ENCODE peak calls at places on chromosomes 12 and 14, in seven cellular contexts. One of them, this sample, is unnamed.
A peak's percentile ranks its signal among the peaks of the same experiment; 100 is the strongest.

GRCh38 chr14:73878436-73878835 is 8.2 kb upstream of the ZNF410 start:
- DNase-seq in neuronal stem cell: no peak
- DNase-seq in H1: no peak
- DNase-seq in mesendoderm: no peak
- DNase-seq in IMR-90: peak; percentile 92
- DNase-seq in trophoblast cell: no peak
- DNase-seq in mesenchymal stem cell: peak; percentile 88
- DNase-seq in this sample: no peak

GRCh38 chr12:43453761-43454160 is 98.2 kb downstream of the ADAMTS20 start:
- DNase-seq in neuronal stem cell: no peak
- DNase-seq in H1: no peak
- DNase-seq in mesendoderm: no peak
- DNase-seq in IMR-90: no peak
- DNase-seq in trophoblast cell: no peak
- DNase-seq in mesenchymal stem cell: no peak
- DNase-seq in this sample: no peak

GRCh38 chr12:101793401-101793800 is 37.4 kb downstream of the GNPTAB start:
- DNase-seq in neuronal stem cell: no peak
- DNase-seq in H1: no peak
- DNase-seq in mesendoderm: no peak
- DNase-seq in IMR-90: peak; percentile 76
- DNase-seq in trophoblast cell: peak; percentile 15
- DNase-seq in mesenchymal stem cell: peak; percentile 63
- DNase-seq in this sample: no peak

GRCh38 chr14:54804720-54805060 is 97.9 kb downstream of the GCH1 start:
- DNase-seq in neuronal stem cell: no peak
- DNase-seq in H1: no peak
- DNase-seq in mesendoderm: no peak
- DNase-seq in IMR-90: no peak
- DNase-seq in trophoblast cell: no peak
- DNase-seq in mesenchymal stem cell: no peak
- DNase-seq in this sample: peak; percentile 62

GRCh38 chr12:11807453-11807852 is 158.0 kb downstream of the ETV6 start:
- DNase-seq in neuronal stem cell: no peak
- DNase-seq in H1: no peak
- DNase-seq in mesendoderm: no peak
- DNase-seq in IMR-90: no peak
- DNase-seq in trophoblast cell: no peak
- DNase-seq in mesenchymal stem cell: no peak
- DNase-seq in this sample: no peak

GRCh38 chr12:77010637-77011548 is 54.5 kb downstream of the E2F7 start:
- DNase-seq in neuronal stem cell: peak; percentile 62
- DNase-seq in H1: peak; percentile 34
- DNase-seq in mesendoderm: peak; percentile 70
- DNase-seq in IMR-90: peak; percentile 89
- DNase-seq in trophoblast cell: peak; percentile 76
- DNase-seq in mesenchymal stem cell: peak; percentile 87
- DNase-seq in this sample: peak; percentile 80

GRCh38 chr12:112944028-112944690 is 5.9 kb downstream of the OAS3 start:
- DNase-seq in neuronal stem cell: no peak
- DNase-seq in H1: no peak
- DNase-seq in mesendoderm: peak; percentile 36
- DNase-seq in IMR-90: no peak
- DNase-seq in trophoblast cell: no peak
- DNase-seq in mesenchymal stem cell: no peak
- DNase-seq in this sample: no peak

GRCh38 chr12:114163766-114164165 is 197.6 kb upstream of the RBM19 start:
- DNase-seq in neuronal stem cell: no peak
- DNase-seq in H1: no peak
- DNase-seq in mesendoderm: peak; percentile 25
- DNase-seq in IMR-90: peak; percentile 93
- DNase-seq in trophoblast cell: no peak
- DNase-seq in mesenchymal stem cell: no peak
- DNase-seq in this sample: no peak

GRCh38 chr12:124024263-124024678 is 51.3 kb downstream of the ZNF664 start:
- DNase-seq in neuronal stem cell: no peak
- DNase-seq in H1: no peak
- DNase-seq in mesendoderm: no peak
- DNase-seq in IMR-90: no peak
- DNase-seq in trophoblast cell: no peak
- DNase-seq in mesenchymal stem cell: no peak
- DNase-seq in this sample: peak; percentile 15

GRCh38 chr14:96245710-96246534 is 10.1 kb upstream of the BDKRB1 start:
- DNase-seq in neuronal stem cell: no peak
- DNase-seq in H1: no peak
- DNase-seq in mesendoderm: no peak
- DNase-seq in IMR-90: peak; percentile 85
- DNase-seq in trophoblast cell: no peak
- DNase-seq in mesenchymal stem cell: peak; percentile 97
- DNase-seq in this sample: no peak

GRCh38 chr12:81668475-81668874 is 90.7 kb downstream of the PPFIA2 start:
- DNase-seq in neuronal stem cell: no peak
- DNase-seq in H1: no peak
- DNase-seq in mesendoderm: peak; percentile 66
- DNase-seq in IMR-90: peak; percentile 43
- DNase-seq in trophoblast cell: no peak
- DNase-seq in mesenchymal stem cell: peak; percentile 67
- DNase-seq in this sample: no peak

GRCh38 chr12:71948390-71948789 is 9.7 kb downstream of the TPH2 start:
- DNase-seq in neuronal stem cell: no peak
- DNase-seq in H1: no peak
- DNase-seq in mesendoderm: peak; percentile 36
- DNase-seq in IMR-90: no peak
- DNase-seq in trophoblast cell: no peak
- DNase-seq in mesenchymal stem cell: no peak
- DNase-seq in this sample: peak; percentile 67

GRCh38 chr14:20412422-20412821 is 879 bp downstream of the TEP1 start:
- DNase-seq in neuronal stem cell: no peak
- DNase-seq in H1: no peak
- DNase-seq in mesendoderm: no peak
- DNase-seq in IMR-90: no peak
- DNase-seq in trophoblast cell: no peak
- DNase-seq in mesenchymal stem cell: peak; percentile 57
- DNase-seq in this sample: no peak

GRCh38 chr12:124171231-124171985 is 123.5 kb upstream of the RFLNA start:
- DNase-seq in neuronal stem cell: no peak
- DNase-seq in H1: no peak
- DNase-seq in mesendoderm: no peak
- DNase-seq in IMR-90: no peak
- DNase-seq in trophoblast cell: no peak
- DNase-seq in mesenchymal stem cell: no peak
- DNase-seq in this sample: no peak

GRCh38 chr12:104643921-104644669 is 187.3 kb downstream of the CHST11 start:
- DNase-seq in neuronal stem cell: no peak
- DNase-seq in H1: no peak
- DNase-seq in mesendoderm: no peak
- DNase-seq in IMR-90: no peak
- DNase-seq in trophoblast cell: no peak
- DNase-seq in mesenchymal stem cell: no peak
- DNase-seq in this sample: no peak

GRCh38 chr12:125340791-125341190 is 275.6 kb downstream of the AACS start:
- DNase-seq in neuronal stem cell: no peak
- DNase-seq in H1: no peak
- DNase-seq in mesendoderm: peak; percentile 28
- DNase-seq in IMR-90: peak; percentile 52
- DNase-seq in trophoblast cell: no peak
- DNase-seq in mesenchymal stem cell: no peak
- DNase-seq in this sample: no peak

GRCh38 chr12:70091021-70091521 is 152.2 kb upstream of the CNOT2 start:
- DNase-seq in neuronal stem cell: no peak
- DNase-seq in H1: no peak
- DNase-seq in mesendoderm: peak; percentile 50
- DNase-seq in IMR-90: no peak
- DNase-seq in trophoblast cell: no peak
- DNase-seq in mesenchymal stem cell: no peak
- DNase-seq in this sample: no peak

GRCh38 chr12:132486168-132486567 is 3.8 kb upstream of the FBRSL1 start:
- DNase-seq in neuronal stem cell: no peak
- DNase-seq in H1: no peak
- DNase-seq in mesendoderm: no peak
- DNase-seq in IMR-90: no peak
- DNase-seq in trophoblast cell: no peak
- DNase-seq in mesenchymal stem cell: no peak
- DNase-seq in this sample: no peak

GRCh38 chr12:54463034-54463433 is 10.4 kb downstream of the GTSF1 start:
- DNase-seq in neuronal stem cell: no peak
- DNase-seq in H1: no peak
- DNase-seq in mesendoderm: no peak
- DNase-seq in IMR-90: peak; percentile 27
- DNase-seq in trophoblast cell: peak; percentile 67
- DNase-seq in mesenchymal stem cell: no peak
- DNase-seq in this sample: no peak

DNA sequence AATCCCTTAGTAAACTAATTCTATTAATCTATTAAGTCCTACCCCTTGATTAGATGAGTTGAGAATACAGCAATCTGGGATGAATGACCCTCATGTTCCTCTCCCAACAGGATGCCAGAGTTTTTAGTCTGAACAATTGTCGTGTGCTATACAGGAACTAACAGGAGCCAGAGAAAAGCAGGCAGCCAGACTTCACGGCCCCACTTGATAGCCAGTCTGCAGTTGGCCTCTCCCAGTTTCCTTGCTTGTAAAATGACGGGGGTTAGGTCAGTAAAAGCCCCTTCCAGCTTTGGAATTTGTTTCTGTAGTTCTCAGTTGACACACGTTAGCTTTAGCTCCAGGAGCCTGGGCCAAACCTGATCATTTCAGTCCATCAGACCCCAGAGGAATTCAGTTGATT is 266.8 kb upstream of the FKBP4 start:
- DNase-seq in neuronal stem cell: no peak
- DNase-seq in H1: no peak
- DNase-seq in mesendoderm: no peak
- DNase-seq in IMR-90: no peak
- DNase-seq in trophoblast cell: no peak
- DNase-seq in mesenchymal stem cell: no peak
- DNase-seq in this sample: no peak
- H3K18ac ChIP-seq in neuronal stem cell: no peak overlapping the region
- H3K18ac ChIP-seq in H1: no peak overlapping the region
- H3K18ac ChIP-seq in mesendoderm: no peak overlapping the region
- H3K18ac ChIP-seq in IMR-90: no peak overlapping the region
- H3K18ac ChIP-seq in trophoblast cell: no peak overlapping the region
- H3K18ac ChIP-seq in mesenchymal stem cell: no peak overlapping the region
- H3K18ac ChIP-seq in this sample: no peak overlapping the region

DNA sequence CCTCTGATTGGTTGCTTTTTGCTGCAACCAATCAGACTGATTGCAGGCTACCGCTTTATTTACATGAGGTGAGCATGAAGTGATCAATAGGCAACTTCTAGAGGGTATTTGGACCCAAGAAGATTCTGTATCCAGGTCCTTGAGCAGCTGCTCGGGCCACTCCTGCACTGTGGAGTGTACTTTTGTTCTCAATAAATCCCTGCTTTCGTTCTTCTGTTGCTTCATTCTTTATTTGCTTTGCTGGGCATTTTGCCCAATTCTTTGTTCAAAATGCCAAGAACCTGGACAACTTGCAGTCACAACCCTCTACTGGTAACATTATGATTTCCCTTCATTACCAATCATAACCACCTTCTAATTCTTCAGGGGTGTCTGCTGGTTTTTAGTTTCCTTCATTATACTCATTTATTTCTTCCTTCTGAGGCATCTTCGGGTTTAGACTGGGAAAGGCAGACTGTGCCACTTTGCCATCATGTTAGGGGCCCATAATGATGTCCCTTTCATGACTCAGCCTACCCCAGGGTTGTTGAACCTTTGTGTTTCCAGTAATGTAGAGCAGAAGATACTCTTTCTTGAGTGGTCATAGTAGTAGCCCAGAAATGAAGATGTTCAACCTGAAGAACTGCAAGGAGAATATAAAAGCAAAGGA is 43.4 kb upstream of the LIMA1 start:
- DNase-seq in neuronal stem cell: no peak
- DNase-seq in H1: no peak
- DNase-seq in mesendoderm: no peak
- DNase-seq in IMR-90: peak; percentile 72
- DNase-seq in trophoblast cell: no peak
- DNase-seq in mesenchymal stem cell: no peak
- DNase-seq in this sample: no peak
- H3K18ac ChIP-seq in neuronal stem cell: no peak overlapping the region
- H3K18ac ChIP-seq in H1: no peak overlapping the region
- H3K18ac ChIP-seq in mesendoderm: no peak overlapping the region
- H3K18ac ChIP-seq in IMR-90: peak overlapping the region; percentile 12
- H3K18ac ChIP-seq in trophoblast cell: no peak overlapping the region
- H3K18ac ChIP-seq in mesenchymal stem cell: no peak overlapping the region
- H3K18ac ChIP-seq in this sample: no peak overlapping the region

GRCh38 chr14:36454599-36455240 is 65.3 kb downstream of the NKX2-1 start:
- DNase-seq in neuronal stem cell: peak; percentile 17
- DNase-seq in H1: no peak
- DNase-seq in mesendoderm: no peak
- DNase-seq in IMR-90: no peak
- DNase-seq in trophoblast cell: no peak
- DNase-seq in mesenchymal stem cell: no peak
- DNase-seq in this sample: no peak

GRCh38 chr14:36450550-36450949 is 69.5 kb downstream of the NKX2-1 start:
- DNase-seq in neuronal stem cell: no peak
- DNase-seq in H1: no peak
- DNase-seq in mesendoderm: peak; percentile 67
- DNase-seq in IMR-90: no peak
- DNase-seq in trophoblast cell: no peak
- DNase-seq in mesenchymal stem cell: no peak
- DNase-seq in this sample: no peak

GRCh38 chr14:36452850-36453249 is 67.2 kb downstream of the NKX2-1 start:
- DNase-seq in neuronal stem cell: no peak
- DNase-seq in H1: no peak
- DNase-seq in mesendoderm: no peak
- DNase-seq in IMR-90: no peak
- DNase-seq in trophoblast cell: no peak
- DNase-seq in mesenchymal stem cell: no peak
- DNase-seq in this sample: no peak

GRCh38 chr14:36449903-36450302 is 70.1 kb downstream of the NKX2-1 start:
- DNase-seq in neuronal stem cell: no peak
- DNase-seq in H1: no peak
- DNase-seq in mesendoderm: no peak
- DNase-seq in IMR-90: no peak
- DNase-seq in trophoblast cell: no peak
- DNase-seq in mesenchymal stem cell: no peak
- DNase-seq in this sample: no peak

GRCh38 chr14:36451346-36452065 is 68.5 kb downstream of the NKX2-1 start:
- DNase-seq in neuronal stem cell: no peak
- DNase-seq in H1: no peak
- DNase-seq in mesendoderm: no peak
- DNase-seq in IMR-90: no peak
- DNase-seq in trophoblast cell: no peak
- DNase-seq in mesenchymal stem cell: no peak
- DNase-seq in this sample: no peak
- H3K18ac ChIP-seq in neuronal stem cell: no peak overlapping the region
- H3K18ac ChIP-seq in H1: no peak overlapping the region
- H3K18ac ChIP-seq in mesendoderm: no peak overlapping the region
- H3K18ac ChIP-seq in IMR-90: no peak overlapping the region
- H3K18ac ChIP-seq in trophoblast cell: no peak overlapping the region
- H3K18ac ChIP-seq in mesenchymal stem cell: no peak overlapping the region
- H3K18ac ChIP-seq in this sample: no peak overlapping the region

DNA sequence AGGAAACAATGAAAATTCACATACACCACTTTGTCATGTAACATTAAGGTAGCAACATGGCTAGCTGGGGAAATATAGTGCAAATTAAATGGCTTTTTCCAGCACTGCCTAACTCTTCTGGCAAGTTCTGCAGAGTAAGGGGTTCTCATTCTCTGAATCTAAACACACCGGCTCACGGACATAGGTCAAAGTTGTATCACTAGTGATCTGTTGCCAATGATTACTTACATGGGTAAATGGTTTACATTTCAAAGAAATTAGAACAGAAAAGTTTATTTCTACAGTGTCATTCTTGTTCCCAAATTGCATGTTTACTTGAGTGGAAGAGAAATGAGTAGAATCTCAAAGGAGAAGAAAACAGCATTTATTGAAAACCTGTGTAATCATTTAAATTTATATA is 381.9 kb downstream of the PRKD1 start:
- DNase-seq in neuronal stem cell: no peak
- DNase-seq in H1: no peak
- DNase-seq in mesendoderm: no peak
- DNase-seq in IMR-90: peak; percentile 25
- DNase-seq in trophoblast cell: no peak
- DNase-seq in mesenchymal stem cell: no peak
- DNase-seq in this sample: no peak
- H3K18ac ChIP-seq in neuronal stem cell: no peak overlapping the region
- H3K18ac ChIP-seq in H1: no peak overlapping the region
- H3K18ac ChIP-seq in mesendoderm: no peak overlapping the region
- H3K18ac ChIP-seq in IMR-90: no peak overlapping the region
- H3K18ac ChIP-seq in trophoblast cell: no peak overlapping the region
- H3K18ac ChIP-seq in mesenchymal stem cell: no peak overlapping the region
- H3K18ac ChIP-seq in this sample: no peak overlapping the region